ENCODE peak calls at places on chromosomes 12 and 14, in seven cellular contexts. Z is fibroblast of mammary gland, K is lower leg skin, B is bronchial epithelial cell, D is upper lobe of right lung, A is adrenal gland, O is heart right ventricle. C is an unnamed sample.

GRCh38 chr12:75891072-75891471 is 140.5 kb downstream of the PHLDA1 start:
- DNase-seq in Z (no peak), K (no peak), B (peak; percentile 27), D (no peak), A (no peak), O (no peak), C (no peak)

GRCh38 chr12:65603428-65604351 is 220.6 kb upstream of the HMGA2 start:
- DNase-seq in Z (peak; percentile 94), K (no peak), B (peak; percentile 78), D (no peak), A (no peak), O (no peak), C (no peak)

GRCh38 chr12:22014041-22014782 is 31.8 kb upstream of the CMAS start:
- DNase-seq in Z (peak; percentile 18), K (no peak), B (no peak), D (no peak), A (no peak), O (peak; percentile 26), C (no peak)

GRCh38 chr12:67280572-67280971 is 11.4 kb downstream of the CAND1 start:
- DNase-seq in Z (no peak), K (no peak), B (no peak), D (no peak), A (no peak), O (no peak), C (no peak)

GRCh38 chr12:66716522-66716921 is 37.6 kb upstream of the GRIP1 start:
- DNase-seq in Z (no peak), K (no peak), B (no peak), D (no peak), A (no peak), O (no peak), C (no peak)

GRCh38 chr14:30375280-30375892 is 183.6 kb upstream of the G2E3 start:
- DNase-seq in Z (peak; percentile 62), K (peak; percentile 87), B (peak; percentile 53), D (no peak), A (peak; percentile 61), O (peak; percentile 42), C (peak; percentile 66)

GRCh38 chr14:100694579-100695422 is 31.9 kb upstream of the DLK1 start:
- DNase-seq in Z (no peak), K (no peak), B (no peak), D (no peak), A (no peak), O (no peak), C (no peak)

GRCh38 chr12:64922853-64923252 is 98.4 kb downstream of the TBC1D30 start:
- DNase-seq in Z (no peak), K (no peak), B (no peak), D (no peak), A (no peak), O (no peak), C (no peak)

GRCh38 chr12:50916292-50916691 is 36.1 kb upstream of the HIGD1C start:
- DNase-seq in Z (no peak), K (no peak), B (no peak), D (no peak), A (no peak), O (no peak), C (no peak)

GRCh38 chr14:39430762-39431415 is 1.3 kb downstream of the FBXO33 start:
- DNase-seq in Z (peak; percentile 24), K (no peak), B (no peak), D (no peak), A (peak; percentile 23), O (peak; percentile 16), C (peak; percentile 37)

GRCh38 chr12:132359971-132360370 is 30.6 kb upstream of the GALNT9 start:
- DNase-seq in Z (no peak), K (no peak), B (no peak), D (peak; percentile 55), A (no peak), O (no peak), C (no peak)

GRCh38 chr14:57960946-57961792 is 95.3 kb upstream of the SLC35F4 start:
- DNase-seq in Z (no peak), K (no peak), B (no peak), D (no peak), A (no peak), O (no peak), C (no peak)

GRCh38 chr12:42962384-42962783 is 372.8 kb upstream of the PRICKLE1 start:
- DNase-seq in Z (no peak), K (no peak), B (no peak), D (no peak), A (no peak), O (no peak), C (no peak)

GRCh38 chr12:15827136-15827535 is 37.9 kb upstream of the EPS8 start:
- DNase-seq in Z (no peak), K (no peak), B (no peak), D (no peak), A (no peak), O (no peak), C (no peak)

GRCh38 chr12:88305491-88305890 is 163.4 kb downstream of the TMTC3 start:
- DNase-seq in Z (peak; percentile 74), K (no peak), B (peak; percentile 84), D (no peak), A (no peak), O (no peak), C (no peak)

GRCh38 chr12:67452119-67452805 is 183.1 kb downstream of the CAND1 start:
- DNase-seq in Z (no peak), K (no peak), B (no peak), D (no peak), A (no peak), O (no peak), C (peak; percentile 30)

GRCh38 chr12:121209629-121210572 is at the start of gene P2RX4:
- DNase-seq in Z (peak; percentile 65), K (peak; percentile 97), B (peak; percentile 20), D (peak; percentile 96), A (peak; percentile 86), O (peak; percentile 89), C (peak; percentile 95)
- TF ChIP-seq CTCF in Z (no peak), K (no peak), B (peak; percentile 27), D (peak; percentile 35), A (peak; percentile 6), O (no peak), C (peak; percentile 50)

DNA sequence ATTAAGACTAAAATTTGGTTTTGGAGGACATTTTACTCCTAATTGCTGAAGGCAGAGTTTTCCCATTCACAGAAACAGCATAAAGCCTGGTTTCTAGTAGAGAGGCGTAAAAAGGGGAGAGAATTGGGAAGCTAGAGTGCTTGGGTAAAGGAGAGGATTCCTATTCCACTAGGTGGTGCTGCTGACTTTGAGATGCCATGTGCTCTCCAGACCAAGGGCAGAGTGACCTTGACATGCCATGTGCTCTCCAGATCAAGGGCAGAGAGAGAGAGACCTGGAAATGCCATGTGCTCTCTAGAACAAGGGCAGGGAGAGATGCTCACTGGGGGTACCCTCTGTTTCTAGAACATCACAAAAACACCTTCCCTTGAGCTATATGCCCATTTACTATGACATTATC is 176.2 kb upstream of the PDZRN4 start:
- DNase-seq in Z (no peak), K (no peak), B (no peak), D (no peak), A (no peak), O (no peak), C (no peak)
- TF ChIP-seq CTCF in Z (peak; percentile 8), K (no peak), B (peak; percentile 28), D (no peak), A (no peak), O (no peak), C (no peak)

GRCh38 chr14:94771191-94771905 is 1.4 kb upstream of the GSC start:
- DNase-seq in Z (no peak), K (no peak), B (no peak), D (no peak), A (no peak), O (no peak), C (no peak)
- TF ChIP-seq CTCF in Z (no peak), K (no peak), B (no peak), D (no peak), A (no peak), O (no peak), C (no peak)

GRCh38 chr14:99329711-99330315 is 57.8 kb upstream of the BCL11B start:
- DNase-seq in Z (no peak), K (peak; percentile 68), B (peak; percentile 55), D (peak; percentile 36), A (no peak), O (no peak), C (no peak)

GRCh38 chr14:99331796-99332195 is 59.8 kb upstream of the BCL11B start:
- DNase-seq in Z (no peak), K (no peak), B (no peak), D (peak; percentile 6), A (no peak), O (no peak), C (no peak)

GRCh38 chr14:99333214-99333613 is 61.2 kb upstream of the BCL11B start:
- DNase-seq in Z (no peak), K (no peak), B (no peak), D (peak; percentile 29), A (no peak), O (no peak), C (no peak)

GRCh38 chr14:99327458-99328250 is 55.7 kb upstream of the BCL11B start:
- DNase-seq in Z (no peak), K (peak; percentile 75), B (peak; percentile 82), D (peak; percentile 42), A (no peak), O (no peak), C (no peak)

DNA sequence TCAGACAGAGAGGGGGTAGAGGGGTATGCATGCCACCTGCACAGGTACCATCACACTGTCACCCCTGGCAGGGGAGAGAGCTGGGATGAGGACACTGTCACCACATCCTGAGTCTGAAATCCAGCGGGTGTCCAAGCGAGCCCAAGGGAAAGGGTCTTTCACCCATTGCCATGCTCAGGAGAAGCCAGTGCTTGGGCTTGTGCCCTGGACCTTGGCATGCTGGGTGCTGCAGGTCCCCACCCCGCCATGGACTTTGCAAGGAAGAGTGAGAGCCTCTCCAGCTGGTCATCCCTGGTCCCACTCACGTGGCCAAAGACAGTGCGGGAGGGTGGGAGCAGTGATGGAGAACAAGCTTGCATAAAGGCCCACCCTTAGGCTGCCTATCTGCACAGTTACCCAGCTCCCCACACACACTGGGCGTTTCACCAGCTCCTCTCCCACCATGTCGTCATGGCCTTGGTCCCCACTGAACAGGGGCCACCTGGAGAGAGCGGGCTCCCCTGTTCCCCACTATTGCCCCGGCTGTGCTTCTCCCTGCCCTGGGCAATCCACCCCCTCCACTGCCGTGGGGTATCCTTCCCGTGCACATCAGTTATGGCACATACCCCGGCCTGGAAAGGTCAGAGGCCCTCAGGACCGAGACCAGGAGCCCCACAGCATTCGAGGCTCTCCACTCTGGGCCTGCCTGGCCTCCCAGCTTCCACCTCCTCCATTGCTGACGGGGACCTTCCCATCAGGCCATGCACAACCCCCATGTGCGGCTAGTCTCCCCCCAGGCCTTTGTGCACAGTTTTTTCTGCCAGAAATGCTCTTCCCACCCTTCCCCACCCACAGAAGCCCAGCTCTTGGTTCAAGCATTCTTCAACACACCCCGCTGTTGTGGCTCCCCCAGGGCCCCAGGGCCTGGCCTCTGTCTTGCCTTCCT is 58.6 kb upstream of the BCL11B start:
- DNase-seq in Z (no peak), K (peak; percentile 69), B (no peak), D (peak; percentile 51), A (no peak), O (no peak), C (no peak)
- TF ChIP-seq CTCF in Z (no peak), K (no peak), B (no peak), D (no peak), A (no peak), O (no peak), C (no peak)